ENCODE peak calls at places on chromosomes 16 and 17, in four cellular contexts. One of them, this sample, is unnamed.

GRCh38 chr16:58421529-58421928 is 29.3 kb downstream of the GINS3 start:
- DNase-seq in A673: no peak
- DNase-seq in endodermal cell: no peak
- DNase-seq in A549: no peak
- DNase-seq in this sample: no peak

GRCh38 chr16:85851034-85851780 is 47.8 kb upstream of the IRF8 start:
- DNase-seq in A673: no peak
- DNase-seq in endodermal cell: peak; percentile 38
- DNase-seq in A549: no peak
- DNase-seq in this sample: no peak

GRCh38 chr16:49049644-49050043 is 232.0 kb downstream of the CBLN1 start:
- DNase-seq in A673: no peak
- DNase-seq in endodermal cell: no peak
- DNase-seq in A549: no peak
- DNase-seq in this sample: no peak

GRCh38 chr16:53154513-53154912 is 99.7 kb downstream of the CHD9 start:
- DNase-seq in A673: peak; percentile 18
- DNase-seq in endodermal cell: no peak
- DNase-seq in A549: no peak
- DNase-seq in this sample: no peak

GRCh38 chr16:30603945-30604315 is 6.3 kb downstream of the ZNF689 start:
- DNase-seq in A673: no peak
- DNase-seq in endodermal cell: no peak
- DNase-seq in A549: no peak
- DNase-seq in this sample: no peak

GRCh38 chr17:78034429-78035091 is 76.1 kb downstream of the TNRC6C start:
- DNase-seq in A673: no peak
- DNase-seq in endodermal cell: no peak
- DNase-seq in A549: no peak
- DNase-seq in this sample: no peak

GRCh38 chr17:27473190-27473747 is 17.0 kb downstream of the KSR1 start:
- DNase-seq in A673: no peak
- DNase-seq in endodermal cell: no peak
- DNase-seq in A549: no peak
- DNase-seq in this sample: no peak

GRCh38 chr16:66728117-66728787 is 23.2 kb downstream of the DYNC1LI2 start:
- DNase-seq in A673: peak; percentile 76
- DNase-seq in endodermal cell: no peak
- DNase-seq in A549: peak; percentile 61
- DNase-seq in this sample: peak; percentile 35

GRCh38 chr17:42843358-42843934 is 934 bp upstream of the AOC2 start:
- DNase-seq in A673: peak; percentile 45
- DNase-seq in endodermal cell: peak; percentile 82
- DNase-seq in A549: peak; percentile 91
- DNase-seq in this sample: no peak

GRCh38 chr16:85220125-85220839 is 108.0 kb upstream of the CIBAR2 start:
- DNase-seq in A673: peak; percentile 79
- DNase-seq in endodermal cell: no peak
- DNase-seq in A549: no peak
- DNase-seq in this sample: no peak

GRCh38 chr17:8935194-8935593 is 30.3 kb downstream of the PIK3R5 start:
- DNase-seq in A673: no peak
- DNase-seq in endodermal cell: no peak
- DNase-seq in A549: no peak
- DNase-seq in this sample: no peak

GRCh38 chr16:29804455-29805231 is 1.7 kb upstream of the MAZ start:
- DNase-seq in A673: peak; percentile 48
- DNase-seq in endodermal cell: peak; percentile 71
- DNase-seq in A549: no peak
- DNase-seq in this sample: no peak

GRCh38 chr16:12874135-12874534 is 27.3 kb upstream of the SHISA9 start:
- DNase-seq in A673: no peak
- DNase-seq in endodermal cell: no peak
- DNase-seq in A549: peak; percentile 57
- DNase-seq in this sample: no peak

GRCh38 chr17:8122923-8123694 is 797 bp downstream of the HES7 start:
- DNase-seq in A673: peak; percentile 71
- DNase-seq in endodermal cell: peak; percentile 83
- DNase-seq in A549: peak; percentile 39
- DNase-seq in this sample: no peak

GRCh38 chr16:78461496-78461938 is 362.1 kb downstream of the WWOX start:
- DNase-seq in A673: no peak
- DNase-seq in endodermal cell: no peak
- DNase-seq in A549: no peak
- DNase-seq in this sample: no peak

GRCh38 chr16:14427371-14427948 is 202.6 kb downstream of the PARN start:
- DNase-seq in A673: no peak
- DNase-seq in endodermal cell: no peak
- DNase-seq in A549: no peak
- DNase-seq in this sample: no peak

GRCh38 chr17:44367219-44367618 is 3.6 kb upstream of the FAM171A2 start:
- DNase-seq in A673: no peak
- DNase-seq in endodermal cell: no peak
- DNase-seq in A549: no peak
- DNase-seq in this sample: no peak

DNA sequence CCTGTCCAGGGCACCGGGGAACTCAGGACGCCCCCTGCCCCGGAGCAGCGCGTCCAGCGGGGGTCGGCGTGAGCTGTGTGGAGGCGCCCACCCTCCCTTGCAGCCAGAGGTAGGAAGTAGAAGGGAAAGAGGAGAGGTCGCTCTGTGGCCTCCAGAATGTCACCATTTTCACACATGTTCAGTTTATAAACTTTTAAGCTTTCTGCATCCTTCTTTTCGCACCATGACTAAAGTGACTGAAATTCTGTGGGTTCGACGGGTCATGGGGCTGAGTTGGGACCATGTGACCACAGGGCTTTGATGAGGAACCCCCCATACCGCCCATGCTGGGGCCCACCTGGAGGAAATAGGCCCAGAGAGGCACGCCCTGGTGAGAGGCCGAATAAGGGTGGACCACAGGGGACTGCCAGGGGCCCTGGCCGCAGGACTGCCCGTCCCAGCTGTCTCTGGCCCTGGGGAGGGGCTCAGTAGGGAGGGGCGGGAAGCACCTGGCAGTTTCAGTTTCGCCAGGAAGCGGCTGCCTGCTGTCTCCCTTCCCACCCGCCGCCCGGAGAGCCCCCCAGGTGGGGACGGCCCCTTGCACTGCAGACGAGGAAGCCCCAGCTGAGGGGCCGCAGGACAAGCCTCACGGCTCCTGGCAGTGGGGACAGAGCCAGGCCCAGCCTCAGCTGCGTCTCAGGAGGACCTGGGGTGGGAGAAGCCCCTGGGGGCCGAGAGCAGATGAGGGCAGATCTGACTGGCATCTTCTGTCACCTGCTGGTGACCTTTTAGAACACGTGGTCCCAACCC is 9.0 kb downstream of the CBFA2T3 start:
- DNase-seq in A673: no peak
- DNase-seq in endodermal cell: no peak
- DNase-seq in A549: no peak
- DNase-seq in this sample: no peak
- H3K4me1 ChIP-seq in A673: no peaks in the 10 kb centered on the region
- H3K4me1 ChIP-seq in endodermal cell: no peaks in the 10 kb centered on the region
- H3K4me1 ChIP-seq in A549: no peaks in the 10 kb centered on the region
- H3K4me1 ChIP-seq in this sample: no peaks in the 10 kb centered on the region

DNA sequence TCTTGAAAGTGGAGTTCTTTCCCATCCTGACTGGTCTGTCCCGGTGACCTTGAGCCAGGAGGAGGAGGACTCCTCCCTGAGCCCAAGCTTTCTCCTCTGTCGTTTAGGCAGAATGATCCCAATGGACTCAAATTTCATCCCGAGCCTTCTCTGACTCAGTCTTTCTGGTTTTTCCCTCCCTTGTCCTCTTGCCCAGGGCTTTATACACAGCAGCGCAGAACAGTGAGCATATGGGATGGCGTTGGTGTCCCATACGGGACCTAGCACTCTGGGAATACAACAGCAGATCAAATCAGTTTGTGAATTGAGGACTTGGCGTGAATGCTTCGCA is 950 bp upstream of the XYLT1 start:
- DNase-seq in A673: no peak
- DNase-seq in endodermal cell: no peak
- DNase-seq in A549: no peak
- DNase-seq in this sample: no peak
- H3K4me3 ChIP-seq in A673: no peak overlapping the region
- H3K4me3 ChIP-seq in endodermal cell: no peak overlapping the region
- H3K4me3 ChIP-seq in A549: no peak overlapping the region
- H3K4me3 ChIP-seq in this sample: no peak overlapping the region

GRCh38 chr17:45578516-45579455 is 88.3 kb upstream of the PLEKHM1 start:
- DNase-seq in A673: no peak
- DNase-seq in endodermal cell: peak; percentile 46
- DNase-seq in A549: no peak
- DNase-seq in this sample: no peak
- TF ChIP-seq CTCF in A673: no peak
- TF ChIP-seq CTCF in endodermal cell: no peak
- TF ChIP-seq CTCF in A549: no peak
- TF ChIP-seq CTCF in this sample: no peak

GRCh38 chr17:57404073-57404472 is 147.8 kb downstream of the MSI2 start:
- DNase-seq in A673: no peak
- DNase-seq in endodermal cell: no peak
- DNase-seq in A549: peak; percentile 28
- DNase-seq in this sample: no peak
- H3K4me1 ChIP-seq in A673: peaks cover 38% of the 10 kb centered on the region
- H3K4me1 ChIP-seq in endodermal cell: peaks cover 23% of the 10 kb centered on the region
- H3K4me1 ChIP-seq in A549: peaks cover 32% of the 10 kb centered on the region
- H3K4me1 ChIP-seq in this sample: peaks cover 23% of the 10 kb centered on the region